ENCODE peak calls at places on chromosomes 4 and X, in six cellular contexts. E is GM12865; C is activated CD4-positive, alpha-beta T cell treated with anti-CD3 and anti-CD28 coated beads, Interleukin-2, amount 10 ng/mL, durations not matched to agents 7 days and 5 days; Z is AG09309; P is NCI-H1048; T is choroid plexus epithelial cell. Y is an unnamed sample.

GRCh38 chr4:21765810-21766407 is 182.7 kb downstream of the KCNIP4 start:
- DNase-seq in E (peak), C (peak), Z (no peak), P (no peak), T (peak), Y (peak)

GRCh38 chr4:185276036-185276435 is 66.6 kb downstream of the SNX25 start:
- DNase-seq in E (no peak), C (no peak), Z (no peak), P (no peak), T (peak), Y (peak)

GRCh38 chr4:88792268-88792781 is 94.7 kb upstream of the NAP1L5 start:
- DNase-seq in E (peak), C (no peak), Z (peak), P (no peak), T (peak), Y (peak)

GRCh38 chr4:73707918-73708577 is 32.3 kb upstream of the CXCL8 start:
- DNase-seq in E (no peak), C (no peak), Z (peak), P (no peak), T (peak), Y (peak)

GRCh38 chr4:152935138-152935537 is 985 bp upstream of the FHDC1 start:
- DNase-seq in E (peak), C (peak), Z (no peak), P (no peak), T (no peak), Y (no peak)

GRCh38 chr4:65719635-65720034 is 49.3 kb upstream of the EPHA5 start:
- DNase-seq in E (no peak), C (no peak), Z (no peak), P (no peak), T (no peak), Y (peak)

GRCh38 chrX:8579602-8580001 is 115.0 kb downstream of the VCX3B start:
- DNase-seq in E (no peak), C (no peak), Z (no peak), P (no peak), T (no peak), Y (no peak)

GRCh38 chrX:3549442-3549875 is 164.0 kb downstream of the PRKX start:
- DNase-seq in E (no peak), C (no peak), Z (no peak), P (no peak), T (peak), Y (peak)

GRCh38 chr4:52249583-52249982 is 198.5 kb downstream of the SPATA18 start:
- DNase-seq in E (no peak), C (no peak), Z (no peak), P (no peak), T (no peak), Y (no peak)

GRCh38 chrX:129310000-129310399 is 213.3 kb downstream of the SMARCA1 start:
- DNase-seq in E (no peak), C (no peak), Z (no peak), P (no peak), T (no peak), Y (no peak)

GRCh38 chr4:73067971-73068394 is 1.5 kb downstream of the COX18 start:
- DNase-seq in E (peak), C (no peak), Z (no peak), P (no peak), T (peak), Y (no peak)

GRCh38 chr4:165929662-165930061 is 56.6 kb downstream of the TLL1 start:
- DNase-seq in E (no peak), C (no peak), Z (no peak), P (no peak), T (no peak), Y (no peak)

GRCh38 chr4:46389301-46389761 is 597 bp downstream of the GABRA2 start:
- DNase-seq in E (no peak), C (no peak), Z (no peak), P (no peak), T (peak), Y (peak)

GRCh38 chr4:150363721-150364688 is 217.9 kb upstream of the MAB21L2 start:
- DNase-seq in E (peak), C (no peak), Z (no peak), P (no peak), T (peak), Y (peak)

GRCh38 chrX:20487227-20487626 is 220.5 kb upstream of the RPS6KA3 start:
- DNase-seq in E (no peak), C (no peak), Z (no peak), P (no peak), T (peak), Y (no peak)

GRCh38 chr4:20444599-20445337 is 193.1 kb downstream of the SLIT2 start:
- DNase-seq in E (no peak), C (no peak), Z (no peak), P (no peak), T (no peak), Y (peak)

GRCh38 chrX:1231850-1232505 is 19.5 kb upstream of the CRLF2 start:
- DNase-seq in E (no peak), C (peak), Z (no peak), P (no peak), T (no peak), Y (no peak)

GRCh38 chr4:181548873-181549541 is 694.2 kb upstream of the TENM3 start:
- DNase-seq in E (no peak), C (no peak), Z (peak), P (no peak), T (peak), Y (peak)

GRCh38 chr4:176767183-176767582 is 25.5 kb downstream of the VEGFC start:
- DNase-seq in E (no peak), C (no peak), Z (no peak), P (no peak), T (peak), Y (no peak)

GRCh38 chr4:41967392-41967791 is 14.2 kb upstream of the DCAF4L1 start:
- DNase-seq in E (no peak), C (no peak), Z (no peak), P (no peak), T (no peak), Y (no peak)

GRCh38 chr4:81031389-81032173 is 1.1 kb downstream of the BMP3 start:
- DNase-seq in E (peak), C (no peak), Z (no peak), P (no peak), T (no peak), Y (no peak)

GRCh38 chr4:7862561-7863200 is 77.0 kb downstream of the AFAP1 start:
- DNase-seq in E (no peak), C (no peak), Z (no peak), P (no peak), T (no peak), Y (no peak)

GRCh38 chr4:37516057-37516775 is 170.0 kb downstream of the RELL1 start:
- DNase-seq in E (no peak), C (no peak), Z (no peak), P (no peak), T (no peak), Y (peak)

GRCh38 chrX:39815621-39816020 is 282.1 kb downstream of the BCOR start:
- DNase-seq in E (peak), C (no peak), Z (no peak), P (peak), T (no peak), Y (peak)

GRCh38 chr4:11966782-11967181 is 538.1 kb upstream of the HS3ST1 start:
- DNase-seq in E (no peak), C (no peak), Z (no peak), P (no peak), T (no peak), Y (no peak)

GRCh38 chr4:41693629-41694028 is 54.9 kb downstream of the PHOX2B start:
- DNase-seq in E (peak), C (no peak), Z (peak), P (no peak), T (peak), Y (peak)

GRCh38 chr4:10041036-10041435 is 19.7 kb upstream of the SLC2A9 start:
- DNase-seq in E (no peak), C (no peak), Z (no peak), P (no peak), T (no peak), Y (no peak)

GRCh38 chr4:142080960-142081359 is 444.6 kb downstream of the IL15 start:
- DNase-seq in E (no peak), C (no peak), Z (no peak), P (no peak), T (peak), Y (no peak)

GRCh38 chrX:71950066-71950465 is 39.4 kb downstream of the NHSL2 start:
- DNase-seq in E (no peak), C (no peak), Z (no peak), P (no peak), T (no peak), Y (no peak)

GRCh38 chr4:167028976-167029375 is 205.3 kb downstream of the SPOCK3 start:
- DNase-seq in E (no peak), C (no peak), Z (no peak), P (no peak), T (no peak), Y (no peak)

GRCh38 chrX:1246816-1247215 is 21.8 kb upstream of the CSF2RA start:
- DNase-seq in E (peak), C (peak), Z (no peak), P (peak), T (peak), Y (peak)

GRCh38 chr4:82469776-82470345 is 39.5 kb downstream of the ENOPH1 start:
- DNase-seq in E (no peak), C (no peak), Z (peak), P (no peak), T (peak), Y (peak)

Y was measured in fibroblast of villous mesenchyme.